ENCODE peak calls at places on chromosomes 1 and 21, in five cellular contexts. K, E, Y, H and R are unnamed samples.

GRCh38 chr1:216653001-216653400 is 70.2 kb downstream of the ESRRG start:
- DNase-seq in K (no peak), E (no peak), Y (no peak), H (no peak), R (no peak)

GRCh38 chr1:242059976-242060375 is 61.1 kb upstream of the MAP1LC3C start:
- DNase-seq in K (no peak), E (no peak), Y (no peak), H (no peak), R (no peak)

GRCh38 chr1:168093616-168094015 is 43.1 kb downstream of the GPR161 start:
- DNase-seq in K (no peak), E (no peak), Y (no peak), H (peak; percentile 34), R (no peak)

GRCh38 chr1:9242338-9242969 is 7.9 kb downstream of the H6PD start:
- DNase-seq in K (peak; percentile 26), E (peak; percentile 83), Y (no peak), H (peak; percentile 94), R (peak; percentile 18)

GRCh38 chr1:12519708-12520364 is 98.2 kb downstream of the DHRS3 start:
- DNase-seq in K (no peak), E (no peak), Y (no peak), H (no peak), R (no peak)

GRCh38 chr21:25283720-25284119 is 323.6 kb downstream of the MRPL39 start:
- DNase-seq in K (no peak), E (no peak), Y (peak; percentile 48), H (no peak), R (peak; percentile 10)

GRCh38 chr1:246142320-246142893 is 364.7 kb downstream of the SMYD3 start:
- DNase-seq in K (no peak), E (no peak), Y (no peak), H (no peak), R (no peak)

GRCh38 chr1:163673076-163673475 is 351.3 kb downstream of the NUF2 start:
- DNase-seq in K (no peak), E (no peak), Y (no peak), H (no peak), R (no peak)

GRCh38 chr1:182752077-182752826 is 37.3 kb upstream of the NPL start:
- DNase-seq in K (no peak), E (no peak), Y (no peak), H (no peak), R (no peak)

GRCh38 chr21:46112731-46113215 is 14.9 kb downstream of the COL6A2 start:
- DNase-seq in K (no peak), E (peak; percentile 21), Y (no peak), H (no peak), R (no peak)

GRCh38 chr1:165930961-165931360 is 103.5 kb downstream of the UCK2 start:
- DNase-seq in K (no peak), E (no peak), Y (no peak), H (no peak), R (no peak)

GRCh38 chr1:167207940-167208623 is 12.6 kb upstream of the POU2F1 start:
- DNase-seq in K (no peak), E (no peak), Y (peak; percentile 70), H (no peak), R (no peak)

GRCh38 chr1:183218981-183219621 is 33.0 kb downstream of the LAMC2 start:
- DNase-seq in K (no peak), E (peak; percentile 45), Y (peak; percentile 25), H (no peak), R (no peak)

GRCh38 chr1:214569357-214570004 is 18.1 kb upstream of the PTPN14 start:
- DNase-seq in K (no peak), E (no peak), Y (no peak), H (no peak), R (no peak)

GRCh38 chr1:24900486-24900849 is 29.6 kb downstream of the RUNX3 start:
- DNase-seq in K (no peak), E (no peak), Y (no peak), H (peak; percentile 61), R (no peak)

GRCh38 chr1:159780583-159781582 is at the start of gene DUSP23:
- DNase-seq in K (peak; percentile 81), E (peak; percentile 98), Y (peak; percentile 99), H (peak; percentile 98), R (peak; percentile 98)

GRCh38 chr1:168362991-168363390 is 82.3 kb downstream of the TBX19 start:
- DNase-seq in K (no peak), E (no peak), Y (no peak), H (no peak), R (no peak)

GRCh38 chr1:8687053-8687452 is 130.4 kb downstream of the RERE start:
- DNase-seq in K (no peak), E (no peak), Y (no peak), H (no peak), R (peak; percentile 30)

GRCh38 chr1:209526137-209526536 is 57.4 kb upstream of the CAMK1G start:
- DNase-seq in K (no peak), E (no peak), Y (no peak), H (no peak), R (no peak)